ENCODE peak calls at places on chromosomes 5 and 9, in seven cellular contexts. L is K562, C is HCT116, G is H1, Y is HepG2, W is GM12878, E is SK-N-SH. J is an unnamed sample.

GRCh38 chr5:175821790-175822211 is 49.6 kb upstream of the CPLX2 start:
- DNase-seq in L (no peak), C (peak; percentile 89), G (no peak), Y (no peak), W (no peak), E (no peak), J (no peak)

GRCh38 chr5:139378941-139379361 is 4.1 kb downstream of the SLC23A1 start:
- DNase-seq in L (no peak), C (no peak), G (no peak), Y (no peak), W (no peak), E (no peak), J (no peak)

GRCh38 chr5:115807654-115808052 is 8.8 kb downstream of the CDO1 start:
- DNase-seq in L (no peak), C (no peak), G (no peak), Y (no peak), W (no peak), E (no peak), J (no peak)

GRCh38 chr5:168365581-168366081 is 74.2 kb downstream of the WWC1 start:
- DNase-seq in L (no peak), C (peak; percentile 35), G (no peak), Y (peak; percentile 28), W (no peak), E (no peak), J (peak; percentile 97)

GRCh38 chr5:95973793-95974325 is 12.2 kb upstream of the ELL2 start:
- DNase-seq in L (peak; percentile 53), C (no peak), G (no peak), Y (no peak), W (peak; percentile 87), E (no peak), J (no peak)

GRCh38 chr9:119003218-119003617 is 366.0 kb downstream of the BRINP1 start:
- DNase-seq in L (no peak), C (no peak), G (no peak), Y (no peak), W (no peak), E (no peak), J (no peak)

GRCh38 chr5:65032250-65032649 is 263.5 kb downstream of the CWC27 start:
- DNase-seq in L (no peak), C (no peak), G (no peak), Y (no peak), W (no peak), E (no peak), J (no peak)

GRCh38 chr5:178839319-178839704 is 20.4 kb upstream of the ZNF354B start:
- DNase-seq in L (peak; percentile 31), C (peak; percentile 16), G (peak; percentile 44), Y (peak; percentile 38), W (no peak), E (peak; percentile 34), J (peak; percentile 82)

GRCh38 chr5:150077060-150077459 is 9.3 kb downstream of the CSF1R start:
- DNase-seq in L (no peak), C (no peak), G (no peak), Y (no peak), W (no peak), E (peak; percentile 2), J (no peak)

GRCh38 chr9:17695482-17695881 is 116.6 kb downstream of the SH3GL2 start:
- DNase-seq in L (no peak), C (no peak), G (no peak), Y (no peak), W (no peak), E (no peak), J (no peak)

GRCh38 chr9:72150172-72150571 is 932 bp downstream of the GDA start:
- DNase-seq in L (no peak), C (no peak), G (no peak), Y (no peak), W (no peak), E (no peak), J (no peak)

GRCh38 chr5:147442134-147442726 is 67.6 kb downstream of the DPYSL3 start:
- DNase-seq in L (no peak), C (no peak), G (no peak), Y (no peak), W (no peak), E (no peak), J (no peak)

GRCh38 chr9:14103115-14103514 is 210.8 kb downstream of the NFIB start:
- DNase-seq in L (no peak), C (no peak), G (no peak), Y (no peak), W (no peak), E (peak; percentile 14), J (no peak)

GRCh38 chr9:113720495-113720894 is 155.6 kb upstream of the ZNF618 start:
- DNase-seq in L (no peak), C (no peak), G (no peak), Y (no peak), W (no peak), E (no peak), J (no peak)

GRCh38 chr5:75331-76320 is 16.3 kb upstream of the PLEKHG4B start:
- DNase-seq in L (no peak), C (no peak), G (no peak), Y (no peak), W (no peak), E (no peak), J (no peak)

GRCh38 chr9:78707481-78707977 is 410.6 kb downstream of the PSAT1 start:
- DNase-seq in L (no peak), C (no peak), G (no peak), Y (no peak), W (peak; percentile 8), E (no peak), J (no peak)

GRCh38 chr5:14580037-14581034 is 1.3 kb upstream of the OTULINL start:
- DNase-seq in L (no peak), C (no peak), G (no peak), Y (no peak), W (no peak), E (no peak), J (no peak)

GRCh38 chr9:92647671-92648446 is 22.1 kb downstream of the IPPK start:
- DNase-seq in L (no peak), C (no peak), G (no peak), Y (no peak), W (no peak), E (no peak), J (no peak)

GRCh38 chr5:125499969-125500368 is 753.5 kb upstream of the ZNF608 start:
- DNase-seq in L (no peak), C (no peak), G (no peak), Y (no peak), W (no peak), E (no peak), J (no peak)

GRCh38 chr5:51326844-51327243 is 56.4 kb upstream of the ISL1 start:
- DNase-seq in L (no peak), C (no peak), G (no peak), Y (no peak), W (no peak), E (no peak), J (no peak)

GRCh38 chr5:78763659-78764189 is 115.2 kb upstream of the LHFPL2 start:
- DNase-seq in L (no peak), C (no peak), G (no peak), Y (no peak), W (peak; percentile 35), E (no peak), J (no peak)

GRCh38 chr5:159135896-159136531 is 36.3 kb upstream of the EBF1 start:
- DNase-seq in L (no peak), C (no peak), G (no peak), Y (no peak), W (no peak), E (no peak), J (no peak)

GRCh38 chr5:172906888-172907287 is 52.3 kb upstream of the RPL26L1 start:
- DNase-seq in L (no peak), C (no peak), G (no peak), Y (no peak), W (no peak), E (no peak), J (no peak)
- TF ChIP-seq JUND in L (no peak), C (no peak), G (no peak), Y (no peak), W (no peak), E (no peak), J (no peak)

GRCh38 chr9:133161542-133161950 is 2.2 kb downstream of the GBGT1 start:
- DNase-seq in L (no peak), C (no peak), G (no peak), Y (no peak), W (no peak), E (no peak), J (no peak)

GRCh38 chr9:133163559-133164208 is at the start of gene GBGT1:
- DNase-seq in L (peak; percentile 92), C (no peak), G (no peak), Y (no peak), W (no peak), E (peak; percentile 90), J (no peak)

GRCh38 chr9:133162802-133163558 is 734 bp downstream of the GBGT1 start:
- DNase-seq in L (peak; percentile 48), C (no peak), G (no peak), Y (no peak), W (no peak), E (no peak), J (no peak)

GRCh38 chr9:133158695-133159094 is 5.0 kb downstream of the GBGT1 start:
- DNase-seq in L (no peak), C (no peak), G (no peak), Y (no peak), W (no peak), E (no peak), J (no peak)

GRCh38 chr9:133160742-133161541 is 2.8 kb downstream of the GBGT1 start:
- DNase-seq in L (peak; percentile 66), C (peak; percentile 68), G (no peak), Y (peak; percentile 52), W (no peak), E (peak; percentile 88), J (peak; percentile 92)
- TF ChIP-seq JUND in L (peak; percentile 20), C (no peak), G (no peak), Y (no peak), W (no peak), E (no peak), J (no peak)

GRCh38 chr9:1870915-1871314 is 144.2 kb upstream of the SMARCA2 start:
- DNase-seq in L (no peak), C (no peak), G (no peak), Y (no peak), W (no peak), E (no peak), J (no peak)
- TF ChIP-seq JUND in L (no peak), C (no peak), G (no peak), Y (no peak), W (no peak), E (no peak), J (no peak)

DNA sequence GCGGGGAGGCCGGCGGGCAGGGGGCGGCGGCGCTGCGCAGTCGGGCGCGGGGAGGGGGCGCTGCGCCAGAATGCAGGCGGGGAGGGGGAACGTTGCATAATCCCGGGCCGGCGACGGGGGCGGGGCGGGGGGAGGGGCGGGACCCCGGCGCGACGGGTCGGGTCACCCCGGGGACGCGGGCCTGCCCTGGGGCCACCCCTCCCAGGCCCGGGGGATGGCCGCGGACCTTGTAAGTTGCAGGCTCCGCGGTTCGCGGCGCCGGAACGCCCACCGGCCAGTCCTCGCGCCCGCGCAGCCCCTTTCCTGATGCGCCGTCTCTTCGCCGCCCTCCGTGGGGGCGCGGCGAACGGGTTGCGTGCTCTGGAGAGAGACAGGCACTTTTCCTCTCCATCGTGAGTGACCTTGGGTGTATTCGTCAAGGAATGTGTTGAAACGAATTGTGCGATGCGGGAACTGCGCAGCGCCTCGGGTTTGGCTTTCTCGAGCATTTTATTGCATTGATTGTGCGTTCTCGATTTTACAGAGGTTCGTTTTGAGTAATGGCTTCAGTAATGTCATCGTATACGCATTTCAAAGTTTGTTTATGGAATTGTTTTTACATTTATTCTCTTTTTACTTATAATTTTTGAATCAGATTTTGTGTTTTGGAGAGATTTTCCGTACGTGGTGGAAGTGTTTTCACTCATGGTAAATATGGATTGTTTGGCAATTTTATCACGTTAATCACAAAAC is 808 bp downstream of the SPIN1 start:
- DNase-seq in L (peak; percentile 87), C (peak; percentile 15), G (no peak), Y (peak; percentile 66), W (no peak), E (peak; percentile 91), J (peak; percentile 64)
- TF ChIP-seq JUND in L (no peak), C (no peak), G (no peak), Y (no peak), W (no peak), E (no peak), J (no peak)